ENCODE peak calls at places on chromosomes 12 and 14, in five cellular contexts. H is astrocyte of the spinal cord, R is RCC 7860, N is gastrocnemius medialis, P is GDM1. S is an unnamed sample.

GRCh38 chr14:94946244-94946643 is 176.3 kb upstream of the GSC start:
- DNase-seq in H (no peak), R (no peak), N (no peak), P (no peak), S (no peak)

GRCh38 chr14:59190372-59190771 is 1.9 kb downstream of the DAAM1 start:
- DNase-seq in H (no peak), R (no peak), N (no peak), P (no peak), S (peak)

GRCh38 chr14:36217732-36218131 is 41.2 kb upstream of the PTCSC3 start:
- DNase-seq in H (no peak), R (no peak), N (no peak), P (no peak), S (no peak)

GRCh38 chr12:131074221-131075083 is 120.7 kb downstream of the ADGRD1 start:
- DNase-seq in H (no peak), R (no peak), N (no peak), P (no peak), S (no peak)

GRCh38 chr12:24537241-24537860 is 411.6 kb downstream of the BCAT1 start:
- DNase-seq in H (no peak), R (no peak), N (no peak), P (no peak), S (no peak)

GRCh38 chr14:95523818-95524448 is 7.5 kb upstream of the SYNE3 start:
- DNase-seq in H (peak), R (no peak), N (no peak), P (peak), S (no peak)

GRCh38 chr14:28707814-28708213 is 58.8 kb upstream of the FOXG1 start:
- DNase-seq in H (peak), R (no peak), N (no peak), P (no peak), S (no peak)

GRCh38 chr12:52173526-52173925 is 18.3 kb downstream of the KRT80 start:
- DNase-seq in H (no peak), R (no peak), N (no peak), P (no peak), S (no peak)

GRCh38 chr12:131674373-131674772 is 36.5 kb upstream of the SFSWAP start:
- DNase-seq in H (no peak), R (no peak), N (no peak), P (no peak), S (no peak)

GRCh38 chr12:107515446-107515958 is 170.1 kb upstream of the PWP1 start:
- DNase-seq in H (peak), R (peak), N (peak), P (no peak), S (peak)

GRCh38 chr12:76863005-76863670 is 15.7 kb downstream of the CSRP2 start:
- DNase-seq in H (peak), R (no peak), N (no peak), P (no peak), S (no peak)

GRCh38 chr14:101887219-101887618 is 77.2 kb upstream of the DYNC1H1 start:
- DNase-seq in H (no peak), R (no peak), N (no peak), P (no peak), S (no peak)

GRCh38 chr12:11642785-11643184 is 6.7 kb upstream of the ETV6 start:
- DNase-seq in H (no peak), R (no peak), N (no peak), P (no peak), S (no peak)

GRCh38 chr14:59847711-59848110 is 22.9 kb downstream of the RTN1 start:
- DNase-seq in H (no peak), R (no peak), N (no peak), P (no peak), S (no peak)